ENCODE peak calls at places on chromosomes 3 and 15, in five cellular contexts. W is osteoblast, X is GM10248, Y is progenitor cell of endocrine pancreas, M is H1. V is an unnamed sample.

GRCh38 chr3:148957586-148957985 is 33.8 kb upstream of the GYG1 start:
- DNase-seq in X (no peak), Y (no peak), W (no peak), M (peak), V (peak)

GRCh38 chr3:48983096-48983495 is 6.9 kb upstream of the P4HTM start:
- DNase-seq in M (no peak), Y (no peak), W (no peak), X (no peak), V (no peak)

GRCh38 chr3:114846779-114847178 is 300.3 kb downstream of the ZBTB20 start:
- DNase-seq in Y (no peak), X (no peak), M (no peak), W (no peak), V (no peak)

GRCh38 chr3:30349507-30349906 is 256.9 kb upstream of the TGFBR2 start:
- DNase-seq in W (no peak), X (no peak), M (no peak), Y (no peak), V (no peak)

GRCh38 chr3:32438596-32439344 is 47.1 kb downstream of the CMTM7 start:
- DNase-seq in W (peak), Y (no peak), M (no peak), X (peak), V (peak)

GRCh38 chr3:187571701-187572100 is 98.5 kb downstream of the SST start:
- DNase-seq in X (no peak), M (no peak), W (no peak), Y (no peak), V (no peak)

GRCh38 chr3:73433079-73433478 is 191.7 kb downstream of the PDZRN3 start:
- DNase-seq in W (no peak), M (no peak), Y (no peak), X (no peak), V (no peak)

GRCh38 chr3:45486926-45487325 is 98.5 kb downstream of the LARS2 start:
- DNase-seq in Y (no peak), X (no peak), M (no peak), W (no peak), V (no peak)

GRCh38 chr3:31185004-31185357 is 290.5 kb upstream of the GADL1 start:
- DNase-seq in W (peak), M (no peak), Y (no peak), X (no peak), V (no peak)

GRCh38 chr15:51266548-51266947 is 71.8 kb downstream of the CYP19A1 start:
- DNase-seq in M (no peak), Y (no peak), X (no peak), W (peak), V (no peak)

GRCh38 chr3:59759298-59760169 is 709.7 kb upstream of the CFAP20DC start:
- DNase-seq in M (no peak), X (no peak), W (no peak), Y (no peak), V (peak)

GRCh38 chr3:23865595-23866396 is 51.0 kb downstream of the NKIRAS1 start:
- DNase-seq in M (peak), Y (no peak), W (peak), X (peak), V (no peak)

GRCh38 chr3:42055291-42055690 is 35.9 kb upstream of the TRAK1 start:
- DNase-seq in M (no peak), X (no peak), Y (no peak), W (no peak), V (no peak)

GRCh38 chr3:64030741-64031140 is 7.4 kb upstream of the PSMD6 start:
- DNase-seq in M (peak), X (peak), W (peak), Y (peak), V (peak)

GRCh38 chr15:72179950-72180581 is 17.5 kb downstream of the GRAMD2A start:
- DNase-seq in X (no peak), M (no peak), Y (no peak), W (peak), V (no peak)

GRCh38 chr15:40823572-40824343 is 4.8 kb downstream of the PPP1R14D start:
- DNase-seq in M (no peak), Y (no peak), W (peak), X (no peak), V (no peak)

GRCh38 chr3:133472242-133472641 is 72.4 kb downstream of the BFSP2 start:
- DNase-seq in X (no peak), M (no peak), Y (no peak), W (no peak), V (no peak)

GRCh38 chr15:70488941-70489848 is 274.2 kb downstream of the UACA start:
- DNase-seq in Y (no peak), M (no peak), W (no peak), X (no peak), V (no peak)

GRCh38 chr15:34027606-34028005 is 11.4 kb downstream of the AVEN start:
- DNase-seq in X (no peak), W (no peak), Y (no peak), M (no peak), V (no peak)

GRCh38 chr3:102020670-102021069 is 171.4 kb downstream of the NFKBIZ start:
- DNase-seq in M (no peak), Y (no peak), X (no peak), W (no peak), V (no peak)

GRCh38 chr3:188053710-188054379 is 100.1 kb upstream of the LPP start:
- DNase-seq in M (no peak), Y (no peak), W (no peak), X (no peak), V (no peak)

GRCh38 chr3:187977659-187978058 is 176.3 kb upstream of the LPP start:
- DNase-seq in M (no peak), Y (no peak), W (no peak), X (no peak), V (no peak)

GRCh38 chr3:4885322-4885721 is 93.9 kb upstream of the BHLHE40 start:
- DNase-seq in M (no peak), X (no peak), W (no peak), Y (no peak), V (no peak)

GRCh38 chr15:85403745-85404144 is 23.3 kb downstream of the AKAP13 start:
- DNase-seq in W (no peak), M (no peak), Y (no peak), X (no peak), V (no peak)

GRCh38 chr3:171784387-171784786 is 25.9 kb downstream of the PLD1 start:
- DNase-seq in Y (no peak), W (no peak), X (no peak), M (no peak), V (no peak)

GRCh38 chr3:179642871-179643270 is 10.0 kb upstream of the USP13 start:
- DNase-seq in W (no peak), X (no peak), M (no peak), Y (no peak), V (no peak)

GRCh38 chr15:100781961-100782525 is 97.6 kb upstream of the ALDH1A3 start:
- DNase-seq in W (peak), X (peak), M (peak), Y (peak), V (no peak)

GRCh38 chr3:139286825-139287224 is 57.0 kb upstream of the MRPS22 start:
- DNase-seq in W (no peak), M (no peak), Y (no peak), X (no peak), V (no peak)

GRCh38 chr15:73403171-73403570 is 34.4 kb upstream of the HCN4 start:
- DNase-seq in Y (no peak), X (no peak), W (peak), M (no peak), V (no peak)

GRCh38 chr3:77071364-77071763 is 31.5 kb downstream of the ROBO2 start:
- DNase-seq in W (no peak), Y (no peak), M (no peak), X (no peak), V (no peak)

GRCh38 chr15:63015618-63016017 is 26.9 kb upstream of the TPM1 start:
- DNase-seq in W (peak), M (no peak), X (no peak), Y (no peak), V (no peak)

GRCh38 chr3:171898192-171898591 is 55.0 kb downstream of the TMEM212 start:
- DNase-seq in X (no peak), Y (no peak), M (no peak), W (no peak), V (no peak)

GRCh38 chr3:25854214-25854613 is 64.3 kb downstream of the OXSM start:
- DNase-seq in W (peak), M (no peak), X (no peak), Y (no peak), V (no peak)

GRCh38 chr3:125192190-125193035 is 20.1 kb downstream of the SLC12A8 start:
- DNase-seq in X (peak), W (no peak), Y (no peak), M (no peak), V (no peak)

GRCh38 chr3:42652611-42653302 is 740 bp upstream of the ZBTB47 start:
- DNase-seq in M (no peak), W (peak), X (peak), Y (no peak), V (no peak)

GRCh38 chr3:169939751-169940150 is 26.9 kb upstream of the SEC62 start:
- DNase-seq in M (no peak), W (no peak), X (no peak), Y (no peak), V (no peak)

GRCh38 chr3:169948559-169949371 is 17.8 kb upstream of the SEC62 start:
- DNase-seq in X (no peak), M (no peak), W (peak), Y (no peak), V (no peak)

GRCh38 chr3:169940486-169941181 is 26.0 kb upstream of the SEC62 start:
- DNase-seq in W (peak), M (no peak), Y (no peak), X (peak), V (no peak)

GRCh38 chr3:169946336-169946735 is 20.3 kb upstream of the SEC62 start:
- DNase-seq in M (no peak), W (no peak), X (no peak), Y (no peak), V (no peak)

GRCh38 chr3:169945313-169945712 is 21.3 kb upstream of the SEC62 start:
- DNase-seq in W (peak), X (peak), Y (no peak), M (no peak), V (peak)
- TF ChIP-seq CTCF in W (no peak), X (no peak), Y (no peak), M (no peak), V (no peak)

GRCh38 chr3:189748046-189748445 is 116.9 kb downstream of the TP63 start:
- DNase-seq in M (no peak), W (no peak), X (no peak), Y (no peak), V (no peak)

GRCh38 chr3:189739396-189739795 is 108.2 kb downstream of the TP63 start:
- DNase-seq in X (no peak), M (no peak), Y (no peak), W (no peak), V (no peak)

GRCh38 chr3:189745622-189746021 is 114.4 kb downstream of the TP63 start:
- DNase-seq in X (no peak), W (no peak), M (no peak), Y (no peak), V (no peak)

DNA sequence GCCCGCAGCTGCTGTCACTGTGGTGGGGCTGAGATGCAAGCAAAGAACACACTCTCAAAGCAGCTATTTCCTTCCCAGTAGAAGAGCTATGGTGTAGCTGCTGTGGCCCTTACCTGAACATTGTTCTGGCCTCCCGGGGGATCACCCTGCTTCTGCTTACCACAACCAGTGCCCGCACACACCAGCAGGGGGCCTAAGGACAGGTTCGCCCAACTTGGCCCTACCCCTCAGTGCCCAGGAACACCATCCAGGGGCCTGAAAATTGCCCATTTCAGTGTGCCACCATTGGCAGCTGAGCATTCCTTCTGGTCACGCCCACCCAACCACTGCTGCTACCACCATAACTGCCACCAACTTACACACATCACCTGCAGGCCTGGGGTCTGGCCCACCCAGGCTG is 113.0 kb downstream of the TP63 start:
- DNase-seq in X (no peak), W (no peak), M (no peak), Y (no peak), V (peak)
- TF ChIP-seq CTCF in X (no peak), W (no peak), M (peak), Y (no peak), V (no peak)

GRCh38 chr15:91965501-91966180 is 112.1 kb downstream of the SLCO3A1 start:
- DNase-seq in Y (no peak), X (no peak), W (peak), M (no peak), V (no peak)

GRCh38 chr15:91970142-91970541 is 116.6 kb downstream of the SLCO3A1 start:
- DNase-seq in Y (no peak), X (no peak), W (no peak), M (no peak), V (no peak)

GRCh38 chr15:91966181-91966552 is 112.7 kb downstream of the SLCO3A1 start:
- DNase-seq in Y (no peak), M (no peak), W (no peak), X (no peak), V (no peak)

GRCh38 chr15:91967935-91968605 is 114.6 kb downstream of the SLCO3A1 start:
- DNase-seq in W (no peak), M (no peak), X (no peak), Y (no peak), V (no peak)

DNA sequence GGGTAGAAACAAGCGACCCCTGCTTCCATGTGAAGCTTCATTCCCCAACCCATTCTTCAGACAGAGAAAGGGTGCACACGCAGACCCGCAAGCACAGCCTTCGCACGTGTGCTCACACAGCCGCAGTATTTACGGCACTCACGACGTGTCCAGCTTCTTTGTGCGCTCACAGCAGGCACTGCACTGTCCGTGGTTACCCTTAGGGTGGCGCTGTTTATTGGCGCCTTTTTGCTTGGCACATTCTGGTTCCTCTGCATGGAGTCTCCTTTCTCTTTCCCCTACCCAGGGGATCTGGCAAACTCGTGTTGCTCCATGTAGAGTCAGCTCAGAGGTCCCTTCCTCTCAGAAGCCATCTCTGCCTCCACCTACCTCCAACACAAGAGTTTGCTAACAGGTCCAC is 115.1 kb downstream of the SLCO3A1 start:
- DNase-seq in M (no peak), W (no peak), X (no peak), Y (no peak), V (no peak)
- TF ChIP-seq CTCF in M (peak), W (no peak), X (no peak), Y (no peak), V (no peak)

GRCh38 chr3:62653806-62654205 is 221.4 kb downstream of the CADPS start:
- DNase-seq in W (peak), M (no peak), Y (no peak), X (no peak), V (no peak)

GRCh38 chr3:62662680-62663079 is 212.5 kb downstream of the CADPS start:
- DNase-seq in X (no peak), M (no peak), Y (no peak), W (no peak), V (no peak)

GRCh38 chr3:62655319-62656063 is 219.7 kb downstream of the CADPS start:
- DNase-seq in W (no peak), X (no peak), M (no peak), Y (no peak), V (no peak)

GRCh38 chr3:62659660-62660059 is 215.6 kb downstream of the CADPS start:
- DNase-seq in M (no peak), Y (no peak), W (no peak), X (no peak), V (no peak)
- TF ChIP-seq CTCF in M (no peak), Y (peak), W (no peak), X (no peak), V (no peak)

GRCh38 chr3:136949708-136950107 is 8.1 kb upstream of the IL20RB start:
- DNase-seq in X (no peak), M (no peak), Y (no peak), W (no peak), V (no peak)
- TF ChIP-seq CTCF in X (no peak), M (no peak), Y (no peak), W (peak), V (no peak)

GRCh38 chr15:58381696-58382095 is 50.1 kb upstream of the LIPC start:
- DNase-seq in X (no peak), M (no peak), Y (no peak), W (no peak), V (no peak)

GRCh38 chr15:58386641-58387040 is 45.1 kb upstream of the LIPC start:
- DNase-seq in W (no peak), M (no peak), Y (no peak), X (no peak), V (no peak)

GRCh38 chr15:58384667-58385066 is 47.1 kb upstream of the LIPC start:
- DNase-seq in Y (no peak), W (no peak), X (no peak), M (no peak), V (no peak)

GRCh38 chr15:58386081-58386480 is 45.7 kb upstream of the LIPC start:
- DNase-seq in W (no peak), Y (no peak), M (no peak), X (no peak), V (no peak)

GRCh38 chr15:58383876-58384275 is 47.9 kb upstream of the LIPC start:
- DNase-seq in Y (no peak), X (no peak), M (peak), W (no peak), V (peak)
- TF ChIP-seq CTCF in Y (no peak), X (no peak), M (no peak), W (no peak), V (no peak)

DNA sequence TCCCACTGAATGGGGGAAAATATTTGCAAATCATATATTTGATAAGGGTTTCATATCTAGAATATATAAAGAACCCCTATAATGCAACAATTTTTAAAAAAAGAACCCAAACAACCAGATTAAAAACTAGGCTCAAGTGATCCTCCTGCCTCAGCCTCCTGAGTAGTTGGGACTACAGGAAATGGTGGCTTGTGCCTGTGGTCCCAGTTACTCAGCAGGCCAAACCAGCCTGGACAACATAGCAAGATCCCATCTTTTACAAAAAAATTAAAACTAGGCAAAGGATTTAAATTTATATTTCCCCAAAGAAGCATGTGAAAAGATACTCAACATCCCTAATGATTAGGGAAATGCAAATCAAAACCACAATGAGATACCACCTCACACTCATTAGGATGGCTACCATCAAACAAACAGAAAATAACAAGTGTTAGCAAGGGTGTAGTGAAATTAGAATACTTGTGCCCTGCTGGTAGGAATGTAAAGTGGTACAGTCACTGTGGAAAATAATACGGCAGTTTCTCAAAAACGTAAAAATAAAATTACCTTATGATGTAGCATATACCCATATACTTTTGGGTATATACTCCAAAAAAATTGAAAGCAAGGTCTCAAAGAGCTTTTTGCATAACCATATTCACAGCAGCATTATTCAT is 19.7 kb downstream of the TFDP2 start:
- DNase-seq in W (no peak), Y (no peak), M (no peak), X (no peak), V (no peak)
- TF ChIP-seq CTCF in W (peak), Y (peak), M (no peak), X (no peak), V (no peak)

V was measured in activated CD8-positive, alpha-beta T cell treated with anti-CD3 and anti-CD28 coated beads for 36 hours.